ENCODE peak calls at places on chromosomes 7 and 10, in ten cellular contexts. A, Y, Q, S, Z, F, X, J, T and D are unnamed samples.
A peak's percentile ranks its signal among the peaks of the same experiment; 100 is the strongest.

GRCh38 chr7:117090820-117091219 is 137.5 kb downstream of the ST7 start:
- DNase-seq in A (no peak), Y (no peak), Q (no peak), S (no peak), Z (no peak), F (no peak), X (no peak), J (no peak), T (no peak), D (no peak)

GRCh38 chr10:16976803-16977202 is 152.8 kb downstream of the CUBN start:
- DNase-seq in A (no peak), Y (no peak), Q (no peak), S (no peak), Z (no peak), F (no peak), X (no peak), J (no peak), T (no peak), D (no peak)

GRCh38 chr10:112872728-112873127 is 77.3 kb upstream of the TCF7L2 start:
- DNase-seq in A (no peak), Y (no peak), Q (no peak), S (no peak), Z (no peak), F (no peak), X (no peak), J (no peak), T (no peak), D (no peak)

GRCh38 chr7:90834771-90835170 is 238.7 kb downstream of the CDK14 start:
- DNase-seq in A (no peak), Y (no peak), Q (no peak), S (no peak), Z (no peak), F (no peak), X (peak; percentile 18), J (no peak), T (no peak), D (no peak)

GRCh38 chr10:130230036-130230435 is 93.8 kb downstream of the GLRX3 start:
- DNase-seq in A (no peak), Y (no peak), Q (no peak), S (no peak), Z (no peak), F (no peak), X (no peak), J (no peak), T (no peak), D (no peak)

GRCh38 chr10:45505336-45505735 is 131.3 kb downstream of the ALOX5 start:
- DNase-seq in A (no peak), Y (no peak), Q (no peak), S (no peak), Z (no peak), F (no peak), X (no peak), J (no peak), T (no peak), D (no peak)

GRCh38 chr10:22805304-22805703 is 90.9 kb upstream of the PIP4K2A start:
- DNase-seq in A (peak; percentile 74), Y (peak; percentile 86), Q (peak; percentile 73), S (peak; percentile 34), Z (no peak), F (no peak), X (no peak), J (no peak), T (no peak), D (no peak)

GRCh38 chr10:121772406-121772805 is 155.4 kb downstream of the ATE1 start:
- DNase-seq in A (no peak), Y (no peak), Q (peak; percentile 34), S (no peak), Z (no peak), F (no peak), X (no peak), J (no peak), T (no peak), D (no peak)

GRCh38 chr7:13882051-13882450 is 107.4 kb downstream of the ETV1 start:
- DNase-seq in A (no peak), Y (no peak), Q (no peak), S (no peak), Z (no peak), F (no peak), X (no peak), J (no peak), T (no peak), D (no peak)

GRCh38 chr7:22578048-22578770 is 78.2 kb upstream of the STEAP1B start:
- DNase-seq in A (peak; percentile 55), Y (no peak), Q (peak; percentile 75), S (peak; percentile 92), Z (no peak), F (no peak), X (no peak), J (no peak), T (no peak), D (no peak)

GRCh38 chr7:151461942-151462230 is 21.9 kb upstream of the CRYGN start:
- DNase-seq in A (no peak), Y (no peak), Q (no peak), S (no peak), Z (no peak), F (no peak), X (no peak), J (no peak), T (no peak), D (no peak)